ENCODE peak calls at places on chromosomes 16 and 17, in nine cellular contexts. C is A172; A is AG08396; V is adrenal gland; T is GM03348; U is Peyer's patch; P is occipital lobe; F is stimulated activated naive CD4-positive, alpha-beta T cell; Q is lung. G is an unnamed sample.

GRCh38 chr16:22898874-22899348 is 84.9 kb downstream of the HS3ST2 start:
- DNase-seq in V (peak; percentile 82), P (peak; percentile 76), F (no peak), C (peak; percentile 62), Q (peak; percentile 71), A (peak; percentile 48), U (peak; percentile 82), T (peak; percentile 37), G (peak; percentile 65)

GRCh38 chr17:76687278-76688164 is 23.2 kb downstream of the MXRA7 start:
- DNase-seq in A (no peak), C (no peak), F (no peak), Q (no peak), T (peak; percentile 73), U (no peak), P (no peak), V (peak; percentile 48), G (peak; percentile 94)

GRCh38 chr17:49469831-49470568 is 25.1 kb upstream of the NGFR start:
- DNase-seq in A (peak; percentile 43), Q (no peak), C (no peak), T (no peak), V (peak; percentile 23), P (no peak), F (no peak), U (no peak), G (no peak)

GRCh38 chr17:54795046-54795445 is 105.6 kb upstream of the TOM1L1 start:
- DNase-seq in P (no peak), F (no peak), C (no peak), A (no peak), Q (no peak), T (no peak), V (no peak), U (no peak), G (no peak)

GRCh38 chr17:72562628-72563188 is 441.9 kb downstream of the SOX9 start:
- DNase-seq in Q (no peak), F (no peak), V (no peak), P (no peak), U (no peak), T (no peak), A (no peak), C (no peak), G (no peak)

GRCh38 chr17:63926164-63926563 is 6.0 kb downstream of the CD79B start:
- DNase-seq in V (no peak), F (no peak), Q (no peak), T (no peak), A (no peak), U (no peak), P (no peak), C (no peak), G (no peak)

GRCh38 chr17:7266784-7267183 is 4.5 kb upstream of the CLDN7 start:
- DNase-seq in C (no peak), U (no peak), A (peak; percentile 35), F (no peak), P (no peak), T (no peak), Q (no peak), V (no peak), G (no peak)

GRCh38 chr17:6047966-6048365 is 22.2 kb upstream of the WSCD1 start:
- DNase-seq in U (no peak), V (no peak), P (no peak), F (no peak), Q (no peak), C (no peak), A (no peak), T (no peak), G (no peak)

GRCh38 chr16:89695086-89695874 is 6.2 kb downstream of the SPATA2L start:
- DNase-seq in Q (no peak), T (no peak), U (peak; percentile 46), A (no peak), V (no peak), F (no peak), P (no peak), C (no peak), G (no peak)

GRCh38 chr17:82400830-82401229 is 17.3 kb upstream of the HEXD start:
- DNase-seq in V (no peak), U (peak; percentile 84), T (no peak), A (no peak), Q (no peak), C (no peak), F (peak; percentile 14), P (no peak), G (no peak)

GRCh38 chr17:42937712-42938596 is 26.3 kb downstream of the AARSD1 start:
- DNase-seq in Q (peak; percentile 31), P (no peak), T (peak; percentile 76), F (peak; percentile 6), V (peak; percentile 52), A (peak; percentile 63), U (peak; percentile 64), C (peak; percentile 55), G (peak; percentile 45)

GRCh38 chr16:68644715-68645493 is at the start of gene CDH3:
- DNase-seq in U (peak; percentile 58), V (no peak), C (no peak), P (no peak), T (peak; percentile 27), F (peak; percentile 1), A (peak; percentile 29), Q (peak; percentile 65), G (peak; percentile 65)

GRCh38 chr17:29163563-29163962 is 16.6 kb downstream of the MYO18A start:
- DNase-seq in C (no peak), T (peak; percentile 44), U (no peak), V (no peak), P (no peak), A (no peak), F (no peak), Q (no peak), G (no peak)

GRCh38 chr16:49811630-49812334 is 44.1 kb downstream of the ZNF423 start:
- DNase-seq in T (no peak), V (no peak), F (no peak), U (no peak), Q (no peak), A (no peak), C (no peak), P (peak; percentile 16), G (no peak)

GRCh38 chr16:89383095-89384003 is 107.0 kb downstream of the ANKRD11 start:
- DNase-seq in T (no peak), A (peak; percentile 50), U (peak; percentile 81), C (peak; percentile 45), V (peak; percentile 75), Q (peak; percentile 62), P (no peak), F (no peak), G (peak; percentile 51)